ENCODE peak calls at places on chromosomes 4 and X, in seven cellular contexts. G, M, I, S, P, R and B are unnamed samples.

GRCh38 chrX:45497290-45497689 is 296.6 kb upstream of the DIPK2B start:
- DNase-seq in G (no peak), M (no peak), I (no peak), S (no peak), P (no peak), R (peak; percentile 51), B (no peak)

GRCh38 chr4:184384056-184384809 is 90.1 kb downstream of the IRF2 start:
- DNase-seq in G (no peak), M (peak; percentile 49), I (no peak), S (peak; percentile 79), P (peak; percentile 79), R (peak; percentile 93), B (peak; percentile 93)

GRCh38 chr4:140234697-140235060 is 80.7 kb upstream of the MAML3 start:
- DNase-seq in G (no peak), M (no peak), I (no peak), S (no peak), P (no peak), R (no peak), B (no peak)

GRCh38 chr4:169079942-169080827 is 70.1 kb upstream of the CBR4 start:
- DNase-seq in G (no peak), M (peak; percentile 76), I (peak; percentile 22), S (peak; percentile 62), P (no peak), R (peak; percentile 74), B (peak; percentile 89)

GRCh38 chr4:183492791-183493221 is 12.1 kb upstream of the ING2 start:
- DNase-seq in G (no peak), M (no peak), I (no peak), S (no peak), P (peak; percentile 55), R (peak; percentile 61), B (peak; percentile 43)

GRCh38 chr4:68342139-68342538 is 7.8 kb downstream of the YTHDC1 start:
- DNase-seq in G (no peak), M (no peak), I (no peak), S (no peak), P (no peak), R (peak; percentile 82), B (peak; percentile 70)

GRCh38 chr4:1331591-1332353 is 15.2 kb upstream of the UVSSA start:
- DNase-seq in G (no peak), M (no peak), I (no peak), S (no peak), P (no peak), R (no peak), B (no peak)

GRCh38 chr4:98377626-98378025 is 116.4 kb downstream of the RAP1GDS1 start:
- DNase-seq in G (no peak), M (no peak), I (no peak), S (no peak), P (peak; percentile 7), R (peak; percentile 71), B (peak; percentile 59)

GRCh38 chrX:81215685-81216084 is 13.8 kb downstream of the SH3BGRL start:
- DNase-seq in G (no peak), M (no peak), I (no peak), S (no peak), P (no peak), R (no peak), B (no peak)

GRCh38 chrX:151745651-151746050 is 11.1 kb downstream of the CNGA2 start:
- DNase-seq in G (no peak), M (no peak), I (no peak), S (no peak), P (no peak), R (no peak), B (no peak)

GRCh38 chrX:9257718-9258117 is 207.1 kb upstream of the TBL1X start:
- DNase-seq in G (no peak), M (no peak), I (no peak), S (no peak), P (no peak), R (no peak), B (no peak)

GRCh38 chr4:68466751-68467150 is 19.5 kb downstream of the TMPRSS11E start:
- DNase-seq in G (no peak), M (no peak), I (no peak), S (no peak), P (no peak), R (peak; percentile 68), B (peak; percentile 33)

GRCh38 chrX:149461746-149462145 is 43.4 kb downstream of the IDS start:
- DNase-seq in G (no peak), M (no peak), I (no peak), S (no peak), P (no peak), R (no peak), B (no peak)

GRCh38 chrX:15336023-15336413 is 695 bp upstream of the PIGA start:
- DNase-seq in G (no peak), M (peak; percentile 37), I (peak; percentile 49), S (no peak), P (peak; percentile 2), R (peak; percentile 71), B (peak; percentile 48)

GRCh38 chrX:10326578-10326977 is 169.8 kb downstream of the CLCN4 start:
- DNase-seq in G (no peak), M (peak; percentile 30), I (no peak), S (no peak), P (peak; percentile 3), R (peak; percentile 68), B (no peak)

GRCh38 chr4:129144755-129145206 is 48.8 kb downstream of the C4orf33 start:
- DNase-seq in G (no peak), M (no peak), I (no peak), S (no peak), P (peak; percentile 7), R (peak; percentile 54), B (no peak)

GRCh38 chrX:74370482-74370881 is 50.8 kb upstream of the SLC16A2 start:
- DNase-seq in G (no peak), M (no peak), I (no peak), S (no peak), P (no peak), R (no peak), B (no peak)

GRCh38 chrX:103773445-103773844 is 3.2 kb upstream of the PLP1 start:
- DNase-seq in G (no peak), M (no peak), I (no peak), S (no peak), P (no peak), R (no peak), B (no peak)

GRCh38 chr4:155353923-155354540 is 22.7 kb downstream of the MAP9 start:
- DNase-seq in G (no peak), M (peak; percentile 70), I (no peak), S (peak; percentile 72), P (peak; percentile 13), R (peak; percentile 68), B (peak; percentile 60)

GRCh38 chr4:68451246-68452211 is 4.3 kb downstream of the TMPRSS11E start:
- DNase-seq in G (no peak), M (peak; percentile 8), I (no peak), S (no peak), P (no peak), R (no peak), B (peak; percentile 34)

GRCh38 chrX:143669395-143669794 is 33.5 kb upstream of the SLITRK4 start:
- DNase-seq in G (no peak), M (no peak), I (no peak), S (no peak), P (no peak), R (peak; percentile 12), B (peak; percentile 6)

GRCh38 chr4:61336488-61336887 is 136.4 kb downstream of the ADGRL3 start:
- DNase-seq in G (no peak), M (no peak), I (no peak), S (no peak), P (no peak), R (no peak), B (no peak)

GRCh38 chrX:101407748-101408529 is at the start of the genes GLA and HNRNPH2:
- DNase-seq in G (peak; percentile 84), M (peak; percentile 84), I (peak; percentile 82), S (peak; percentile 96), P (peak; percentile 97), R (peak; percentile 99), B (peak; percentile 98)
- TF ChIP-seq CTCF in G (no peak), M (no peak), I (no peak), S (no peak), P (no peak), R (no peak), B (no peak)

GRCh38 chrX:123450217-123450616 is 266.1 kb downstream of the GRIA3 start:
- DNase-seq in G (no peak), M (peak; percentile 11), I (no peak), S (no peak), P (no peak), R (peak; percentile 17), B (no peak)
- TF ChIP-seq CTCF in G (peak; percentile 34), M (no peak), I (no peak), S (peak; percentile 34), P (peak; percentile 22), R (peak; percentile 48), B (peak; percentile 52)

GRCh38 chrX:110216027-110216426 is 101.9 kb downstream of the AMMECR1 start:
- DNase-seq in G (no peak), M (no peak), I (no peak), S (no peak), P (no peak), R (no peak), B (no peak)

GRCh38 chrX:110212299-110212698 is 105.6 kb downstream of the AMMECR1 start:
- DNase-seq in G (no peak), M (no peak), I (no peak), S (no peak), P (no peak), R (peak; percentile 16), B (no peak)

GRCh38 chrX:110213183-110213582 is 104.7 kb downstream of the AMMECR1 start:
- DNase-seq in G (no peak), M (no peak), I (no peak), S (no peak), P (no peak), R (no peak), B (no peak)

GRCh38 chrX:110215411-110215810 is 102.5 kb downstream of the AMMECR1 start:
- DNase-seq in G (no peak), M (no peak), I (no peak), S (no peak), P (no peak), R (no peak), B (no peak)

DNA sequence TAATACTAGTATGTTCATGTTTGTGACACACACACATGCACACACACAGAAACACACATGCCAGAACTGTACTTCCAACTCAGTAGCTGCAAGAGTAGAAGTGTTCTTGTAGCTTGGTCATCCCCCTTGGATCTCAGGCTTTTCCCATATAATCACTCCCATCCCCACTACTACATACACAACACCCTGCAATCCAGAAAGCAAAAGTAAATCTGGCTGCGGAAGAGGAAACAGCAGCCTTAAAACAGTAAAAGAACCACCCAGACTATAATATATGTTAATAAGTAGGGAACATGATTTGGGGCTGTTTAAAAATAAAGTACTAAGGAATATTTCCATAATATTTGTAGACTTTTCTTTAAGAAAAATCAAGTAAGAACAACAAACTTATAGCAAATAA is 103.2 kb downstream of the AMMECR1 start:
- DNase-seq in G (no peak), M (no peak), I (no peak), S (no peak), P (no peak), R (no peak), B (no peak)
- TF ChIP-seq CTCF in G (no peak), M (no peak), I (no peak), S (no peak), P (no peak), R (no peak), B (no peak)

DNA sequence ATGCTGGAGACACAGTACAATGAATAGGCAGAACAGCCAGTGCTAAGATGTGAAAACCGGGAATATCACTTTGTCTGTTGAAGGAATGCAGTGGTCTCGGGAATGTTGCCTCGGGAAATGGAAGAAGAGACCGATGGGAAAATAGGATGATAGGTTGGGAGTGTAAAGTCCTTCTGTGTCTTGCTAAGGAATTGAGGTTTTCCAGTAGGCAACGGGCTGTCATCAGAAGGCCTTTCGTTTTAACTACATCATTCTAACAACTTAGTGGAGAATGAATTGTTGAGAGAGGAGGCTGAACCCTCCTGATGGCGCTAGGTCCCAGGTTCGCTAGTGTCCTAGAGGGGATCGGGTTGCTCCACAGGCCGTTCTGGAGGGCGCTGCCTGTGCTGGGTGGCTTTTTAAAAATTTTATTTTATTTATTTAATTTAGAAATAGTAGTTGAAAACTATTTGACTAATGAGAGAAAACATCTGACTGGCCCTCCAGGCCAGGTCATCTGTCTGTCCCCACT is 735 bp downstream of the VBP1 start:
- DNase-seq in G (no peak), M (no peak), I (no peak), S (no peak), P (no peak), R (peak; percentile 11), B (no peak)
- TF ChIP-seq CTCF in G (no peak), M (no peak), I (peak; percentile 24), S (no peak), P (no peak), R (no peak), B (no peak)